ENCODE peak calls at places on chromosomes 1 and 21, in four cellular contexts. O, T, C and D are unnamed samples. For H3K4me1, the result is how much of the 10 kb centered on the place peaks cover.

GRCh38 chr1:13702425-13703127 is 2.6 kb downstream of the PRDM2 start:
- DNase-seq in O (no peak), C (no peak), T (no peak), D (no peak)

GRCh38 chr1:3222042-3222692 is 153.2 kb downstream of the PRDM16 start:
- DNase-seq in O (peak), C (no peak), T (peak), D (no peak)

GRCh38 chr21:33892853-33893252 is 22.8 kb downstream of the ATP5PO start:
- DNase-seq in C (no peak), O (no peak), T (no peak), D (no peak)

GRCh38 chr1:27671964-27672749 is at the start of gene IFI6:
- DNase-seq in T (peak), O (peak), C (peak), D (peak)

GRCh38 chr1:38308780-38309179 is 262.2 kb upstream of the POU3F1 start:
- DNase-seq in O (no peak), C (no peak), T (no peak), D (peak)

GRCh38 chr1:222239130-222239529 is 308.8 kb downstream of the HHIPL2 start:
- DNase-seq in T (no peak), C (no peak), O (no peak), D (no peak)

GRCh38 chr1:26538480-26539412 is 9.2 kb downstream of the RPS6KA1 start:
- DNase-seq in T (peak), C (peak), O (peak), D (peak)

GRCh38 chr1:36536727-36537126 is 54.0 kb upstream of the CSF3R start:
- DNase-seq in C (no peak), T (no peak), O (no peak), D (no peak)

GRCh38 chr1:106727171-106727570 is 329.3 kb upstream of the PRMT6 start:
- DNase-seq in T (no peak), C (no peak), O (no peak), D (no peak)

GRCh38 chr1:96329121-96329520 is 392.5 kb upstream of the PTBP2 start:
- DNase-seq in O (no peak), C (peak), T (no peak), D (no peak)

GRCh38 chr1:54190526-54190925 is 9.3 kb downstream of the CYB5RL start:
- DNase-seq in O (no peak), C (no peak), T (no peak), D (peak)

GRCh38 chr1:156089704-156090103 is 7.4 kb upstream of the MEX3A start:
- DNase-seq in O (no peak), T (no peak), C (no peak), D (no peak)

GRCh38 chr1:55314740-55315139 is 99.6 kb upstream of the USP24 start:
- DNase-seq in T (no peak), O (no peak), C (no peak), D (no peak)

GRCh38 chr1:183983371-183984105 is 54.0 kb downstream of the COLGALT2 start:
- DNase-seq in C (peak), O (no peak), T (no peak), D (no peak)

GRCh38 chr1:241950390-241950789 is 7.2 kb upstream of the BECN2 start:
- DNase-seq in O (no peak), C (peak), T (no peak), D (no peak)

GRCh38 chr21:43597052-43597451 is 62.2 kb downstream of the HSF2BP start:
- DNase-seq in T (no peak), O (no peak), C (peak), D (peak)

GRCh38 chr1:179742717-179743678 is at the start of gene FAM163A:
- DNase-seq in O (no peak), T (no peak), C (no peak), D (no peak)

GRCh38 chr1:208821939-208822338 is 577.8 kb upstream of the PLXNA2 start:
- DNase-seq in O (no peak), T (no peak), C (no peak), D (no peak)

GRCh38 chr1:192668434-192668983 is 32.6 kb downstream of the RGS13 start:
- DNase-seq in O (no peak), C (no peak), T (no peak), D (no peak)

GRCh38 chr1:201149400-201149799 is 4.9 kb downstream of the TMEM9 start:
- DNase-seq in T (no peak), C (peak), O (no peak), D (no peak)

GRCh38 chr21:16117851-16118592 is 388.2 kb downstream of the USP25 start:
- DNase-seq in C (peak), T (no peak), O (no peak), D (no peak)

GRCh38 chr1:248618878-248619277 is 16.0 kb downstream of the OR2T11 start:
- DNase-seq in T (peak), O (peak), C (peak), D (peak)

GRCh38 chr21:45847870-45848269 is 133.7 kb upstream of the COL6A1 start:
- DNase-seq in T (no peak), C (no peak), O (no peak), D (no peak)

GRCh38 chr21:45542242-45542666 is at the start of gene SLC19A1:
- DNase-seq in O (peak), C (peak), T (peak), D (peak)

GRCh38 chr1:170481000-170481399 is 51.0 kb upstream of the GORAB start:
- DNase-seq in T (no peak), O (no peak), C (no peak), D (no peak)

GRCh38 chr1:41542196-41542955 is 57.9 kb upstream of the EDN2 start:
- DNase-seq in C (no peak), T (no peak), O (no peak), D (peak)

GRCh38 chr1:160116277-160117147 is 953 bp downstream of the ATP1A2 start:
- DNase-seq in O (no peak), C (peak), T (no peak), D (peak)

GRCh38 chr1:14110040-14110439 is 410.1 kb downstream of the PRDM2 start:
- DNase-seq in O (no peak), T (no peak), C (no peak), D (no peak)

GRCh38 chr1:74380252-74380651 is 132.2 kb downstream of the LRRC53 start:
- DNase-seq in C (no peak), O (no peak), T (no peak), D (no peak)

GRCh38 chr1:160522136-160522535 is 919 bp downstream of the SLAMF6 start:
- DNase-seq in O (no peak), C (no peak), T (no peak), D (no peak)

GRCh38 chr1:100624886-100625430 is 87.0 kb downstream of the GPR88 start:
- DNase-seq in O (no peak), T (no peak), C (peak), D (no peak)

GRCh38 chr1:100626397-100626796 is 88.5 kb downstream of the GPR88 start:
- DNase-seq in C (peak), T (no peak), O (no peak), D (no peak)

GRCh38 chr1:100622037-100622436 is 84.1 kb downstream of the GPR88 start:
- DNase-seq in C (peak), T (no peak), O (no peak), D (peak)

GRCh38 chr1:100622966-100623762 is 85.2 kb downstream of the GPR88 start:
- DNase-seq in O (no peak), C (peak), T (no peak), D (no peak)

DNA sequence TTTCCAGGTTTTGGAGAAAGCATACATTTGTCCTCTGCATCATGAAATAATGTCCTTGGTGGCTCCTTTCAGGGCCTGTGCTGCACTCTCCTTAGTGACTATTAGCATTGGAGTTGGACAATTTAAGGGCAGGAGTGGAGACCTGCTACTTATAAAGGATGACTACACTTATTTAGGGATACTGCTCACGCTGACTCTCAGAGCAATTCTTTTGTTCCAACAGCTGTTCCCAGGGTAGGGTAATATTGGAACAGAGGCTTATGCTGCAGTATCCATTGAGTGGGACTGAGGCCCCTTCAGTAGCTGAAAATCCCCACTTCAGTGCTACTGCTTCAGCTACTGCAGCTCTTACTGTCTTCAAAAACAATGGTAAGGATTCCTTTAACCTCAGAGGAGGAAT is 84.6 kb downstream of the GPR88 start:
- DNase-seq in T (no peak), C (no peak), O (no peak), D (no peak)
- H3K4me1 ChIP-seq in T (under half), C (under half), O (under half), D (under half)

GRCh38 chr1:94819945-94820746 is at the start of gene SLC44A3:
- DNase-seq in T (peak), C (peak), O (peak), D (peak)
- H3K27ac ChIP-seq in T (peak), C (peak), O (peak), D (peak)

GRCh38 chr1:45339694-45340558 is at the start of the genes MUTYH and TOE1:
- DNase-seq in O (peak), T (peak), C (peak), D (peak)
- TF ChIP-seq POLR2A in O (peak), T (peak), C (peak), D (peak)

DNA sequence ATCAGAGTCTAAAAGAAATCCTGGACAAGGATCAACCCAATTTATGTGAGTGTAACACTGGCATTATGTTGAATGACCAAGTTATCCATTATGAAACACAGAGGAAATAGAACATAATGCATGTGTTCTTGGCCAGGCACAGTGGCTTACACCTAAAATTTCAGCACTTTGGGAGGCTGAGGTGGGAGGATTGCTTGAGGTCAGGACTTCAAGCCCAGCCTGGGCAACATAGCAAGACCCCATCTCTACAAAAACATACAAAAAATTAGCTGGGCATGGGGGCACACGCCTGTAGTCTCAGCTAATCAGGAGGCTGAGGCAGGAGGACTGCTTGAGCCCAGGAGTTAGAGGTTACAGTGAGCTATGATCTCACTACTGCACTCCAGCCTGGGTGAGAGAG is 129.8 kb downstream of the ZZZ3 start:
- DNase-seq in O (no peak), C (no peak), T (no peak), D (no peak)
- H3K4me1 ChIP-seq in O (under half), C (under half), T (under half), D (under half)

GRCh38 chr1:76079475-76080227 is 5.1 kb downstream of the ST6GALNAC3 start:
- DNase-seq in T (no peak), C (no peak), O (no peak), D (no peak)

GRCh38 chr1:76082084-76082483 is 7.5 kb downstream of the ST6GALNAC3 start:
- DNase-seq in O (no peak), T (no peak), C (no peak), D (no peak)

GRCh38 chr1:76084029-76084627 is 9.6 kb downstream of the ST6GALNAC3 start:
- DNase-seq in T (no peak), O (no peak), C (no peak), D (no peak)

GRCh38 chr1:76083189-76083588 is 8.6 kb downstream of the ST6GALNAC3 start:
- DNase-seq in T (no peak), O (no peak), C (no peak), D (no peak)

DNA sequence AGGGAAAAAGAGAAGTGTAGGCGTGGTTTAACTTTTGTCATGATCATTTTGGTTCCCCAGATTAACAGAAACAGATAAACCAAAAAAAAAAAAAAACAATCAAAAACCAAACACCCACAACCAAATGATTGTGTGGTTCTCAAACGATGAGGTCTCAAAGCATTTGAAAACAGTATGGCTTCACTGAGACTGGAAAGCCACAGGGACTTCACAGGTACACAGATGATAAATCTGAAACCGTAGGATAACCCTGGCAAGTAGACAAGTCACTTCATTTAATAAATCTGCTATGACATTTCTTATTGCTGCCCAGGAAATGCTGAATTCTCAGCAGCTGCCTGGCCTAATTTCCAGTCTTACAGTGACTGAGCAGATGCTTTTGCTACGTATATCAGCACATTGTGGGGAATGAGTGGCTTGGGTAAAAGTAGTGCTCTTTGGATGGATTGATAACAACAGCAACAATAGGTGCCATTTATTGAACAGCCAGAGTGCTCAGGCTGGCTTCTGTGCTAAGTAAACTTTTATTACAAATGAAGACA is 6.1 kb downstream of the ST6GALNAC3 start:
- DNase-seq in C (no peak), O (no peak), T (no peak), D (no peak)
- H3K27ac ChIP-seq in C (no peak), O (no peak), T (no peak), D (no peak)

GRCh38 chr21:28338906-28339305 is 653.8 kb downstream of the LTN1 start:
- DNase-seq in O (no peak), C (no peak), T (no peak), D (no peak)
- TF ChIP-seq POLR2A in O (no peak), C (no peak), T (no peak), D (no peak)

DNA sequence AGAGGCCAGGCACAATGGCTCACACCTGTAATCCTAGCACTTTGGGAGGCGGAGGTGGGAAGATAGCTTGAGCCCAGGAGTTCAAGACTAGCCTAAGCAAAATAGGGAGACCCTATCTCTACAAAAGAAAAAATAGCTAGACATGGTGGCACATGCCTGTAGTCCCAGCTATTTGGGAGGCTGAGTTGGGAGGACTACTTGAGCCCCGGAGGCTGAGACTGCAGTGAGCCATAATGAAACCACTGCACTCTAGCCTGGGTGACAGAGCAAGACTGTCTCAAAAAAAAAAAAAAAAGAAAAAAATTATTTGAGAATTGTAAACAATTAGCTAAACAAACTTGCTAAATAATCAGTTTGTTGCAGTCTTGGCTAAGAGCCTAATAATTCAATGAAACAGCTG is 10.6 kb upstream of the DNAJB4 start:
- DNase-seq in O (no peak), T (no peak), C (no peak), D (no peak)
- H3K4me1 ChIP-seq in O (under half), T (under half), C (under half), D (under half)

GRCh38 chr1:172149377-172149776 is 271.1 kb upstream of the C1orf105 start:
- DNase-seq in O (no peak), T (no peak), C (peak), D (no peak)
- H3K27ac ChIP-seq in O (no peak), T (no peak), C (no peak), D (no peak)

GRCh38 chr1:235504122-235504493 is at the start of gene B3GALNT2:
- DNase-seq in O (no peak), T (no peak), C (no peak), D (no peak)
- TF ChIP-seq POLR2A in O (peak), T (peak), C (no peak), D (peak)